ENCODE peak calls at places on chromosomes 13 and 19, in eight cellular contexts. N is T-helper 2 cell; X is SW 1271; K is nephron progenitor cell; A is T-cell; B is NCI-H460; V is ecto neural progenitor cell; U is activated CD4-positive, CD25-positive, alpha-beta regulatory T cell. O is an unnamed sample.

GRCh38 chr13:65638572-65639168 is 1591.5 kb downstream of the PCDH9 start:
- DNase-seq in N (peak), B (peak), K (peak), A (no peak), X (peak), V (no peak), U (no peak), O (peak)

GRCh38 chr19:31104451-31104850 is 244.8 kb downstream of the TSHZ3 start:
- DNase-seq in X (no peak), A (no peak), K (no peak), N (no peak), B (no peak), V (no peak), U (no peak), O (no peak)

GRCh38 chr13:98664924-98665637 is 87.4 kb downstream of the SLC15A1 start:
- DNase-seq in V (no peak), X (no peak), K (no peak), N (peak), A (no peak), B (no peak), U (no peak), O (no peak)

GRCh38 chr13:19181021-19181620 is 503 bp downstream of the TUBA3C start:
- DNase-seq in A (no peak), V (no peak), N (no peak), K (no peak), B (no peak), U (no peak), X (no peak), O (no peak)

GRCh38 chr13:94325660-94326059 is 153.8 kb downstream of the DCT start:
- DNase-seq in N (no peak), V (no peak), B (no peak), X (no peak), U (no peak), A (no peak), K (no peak), O (no peak)

GRCh38 chr13:38951525-38952313 is 38.9 kb downstream of the STOML3 start:
- DNase-seq in X (no peak), A (no peak), B (no peak), U (no peak), K (no peak), V (no peak), N (peak), O (no peak)

GRCh38 chr13:89925107-89925506 is 1422.4 kb upstream of the MIR17HG start:
- DNase-seq in N (no peak), B (peak), U (no peak), V (no peak), K (peak), X (peak), A (no peak), O (peak)

GRCh38 chr19:13460045-13460444 is 46.2 kb downstream of the CACNA1A start:
- DNase-seq in N (no peak), A (no peak), B (no peak), V (no peak), K (no peak), X (no peak), U (no peak), O (peak)

GRCh38 chr19:16542045-16542893 is at the start of gene CHERP:
- DNase-seq in X (peak), A (peak), K (peak), V (peak), B (peak), U (peak), N (peak), O (peak)

GRCh38 chr19:43305642-43306041 is 36.3 kb upstream of the PSG9 start:
- DNase-seq in N (no peak), U (no peak), X (no peak), K (no peak), V (no peak), B (no peak), A (no peak), O (no peak)

O was measured in iPS DF 19.7.